ENCODE peak calls at places on chromosomes 2 and 18, in nine cellular contexts. X is cardiac muscle cell, I is H1, E is neural progenitor cell, P is neuronal stem cell, G is ovary, B is thyroid gland, L is fibroblast of lung, C is body of pancreas. K is an unnamed sample.

GRCh38 chr18:13101659-13101992 is 110.5 kb downstream of the CEP192 start:
- DNase-seq in X (no peak), I (no peak), E (no peak), P (no peak), G (no peak), B (no peak), L (no peak), C (no peak), K (no peak)

GRCh38 chr18:59704146-59704545 is 6.9 kb upstream of the CCBE1 start:
- DNase-seq in X (no peak), I (no peak), E (no peak), P (no peak), G (no peak), B (no peak), L (no peak), C (no peak), K (no peak)

GRCh38 chr2:45769786-45770576 is 118.5 kb downstream of the PRKCE start:
- DNase-seq in X (no peak), I (no peak), E (no peak), P (no peak), G (no peak), B (no peak), L (no peak), C (no peak), K (no peak)

GRCh38 chr2:13660231-13660630 is 943.5 kb downstream of the TRIB2 start:
- DNase-seq in X (no peak), I (no peak), E (no peak), P (no peak), G (no peak), B (no peak), L (no peak), C (no peak), K (no peak)

GRCh38 chr2:152047826-152048476 is 50.9 kb downstream of the CACNB4 start:
- DNase-seq in X (no peak), I (no peak), E (peak; percentile 45), P (no peak), G (no peak), B (peak; percentile 5), L (no peak), C (no peak), K (peak; percentile 35)

GRCh38 chr18:75140296-75140695 is 68.6 kb downstream of the PTGR3 start:
- DNase-seq in X (no peak), I (peak; percentile 19), E (no peak), P (no peak), G (no peak), B (no peak), L (no peak), C (no peak), K (no peak)

GRCh38 chr18:10033038-10033437 is 119.2 kb downstream of the VAPA start:
- DNase-seq in X (no peak), I (no peak), E (no peak), P (no peak), G (no peak), B (no peak), L (no peak), C (peak; percentile 86), K (no peak)

GRCh38 chr2:237708491-237708890 is 81.1 kb downstream of the LRRFIP1 start:
- DNase-seq in X (no peak), I (no peak), E (no peak), P (no peak), G (no peak), B (no peak), L (no peak), C (no peak), K (no peak)

GRCh38 chr2:78699696-78700095 is 325.8 kb upstream of the REG3G start:
- DNase-seq in X (no peak), I (no peak), E (no peak), P (no peak), G (no peak), B (no peak), L (peak; percentile 11), C (no peak), K (peak; percentile 24)

GRCh38 chr2:191233533-191233932 is 11.7 kb upstream of the MYO1B start:
- DNase-seq in X (no peak), I (no peak), E (no peak), P (no peak), G (no peak), B (no peak), L (no peak), C (no peak), K (no peak)

GRCh38 chr2:66874411-66874810 is 439.5 kb downstream of the MEIS1 start:
- DNase-seq in X (no peak), I (no peak), E (no peak), P (no peak), G (no peak), B (no peak), L (peak; percentile 78), C (no peak), K (peak; percentile 79)

GRCh38 chr2:45932278-45932975 is 281.0 kb downstream of the PRKCE start:
- DNase-seq in X (no peak), I (no peak), E (no peak), P (no peak), G (no peak), B (no peak), L (peak; percentile 89), C (no peak), K (no peak)

GRCh38 chr2:170218456-170218855 is 40.5 kb downstream of the MYO3B start:
- DNase-seq in X (no peak), I (no peak), E (no peak), P (no peak), G (no peak), B (no peak), L (no peak), C (no peak), K (no peak)

GRCh38 chr2:88452980-88453582 is 588 bp upstream of the FOXI3 start:
- DNase-seq in X (peak; percentile 22), I (peak; percentile 58), E (peak; percentile 64), P (no peak), G (no peak), B (no peak), L (peak; percentile 4), C (no peak), K (no peak)

GRCh38 chr18:31099490-31100230 is 2.6 kb downstream of the DSC2 start:
- DNase-seq in X (no peak), I (no peak), E (no peak), P (no peak), G (no peak), B (no peak), L (no peak), C (no peak), K (no peak)

GRCh38 chr2:25960920-25961319 is 21.4 kb downstream of the KIF3C start:
- DNase-seq in X (no peak), I (no peak), E (no peak), P (no peak), G (no peak), B (peak; percentile 28), L (peak; percentile 54), C (no peak), K (peak; percentile 86)

GRCh38 chr2:88600038-88600465 is 27.2 kb downstream of the EIF2AK3 start:
- DNase-seq in X (peak; percentile 37), I (no peak), E (peak; percentile 40), P (peak; percentile 35), G (no peak), B (peak; percentile 6), L (peak; percentile 99), C (peak; percentile 86), K (peak; percentile 73)

GRCh38 chr18:42086288-42086687 is 131.3 kb downstream of the PIK3C3 start:
- DNase-seq in X (no peak), I (no peak), E (no peak), P (no peak), G (no peak), B (no peak), L (peak; percentile 78), C (no peak), K (no peak)

DNA sequence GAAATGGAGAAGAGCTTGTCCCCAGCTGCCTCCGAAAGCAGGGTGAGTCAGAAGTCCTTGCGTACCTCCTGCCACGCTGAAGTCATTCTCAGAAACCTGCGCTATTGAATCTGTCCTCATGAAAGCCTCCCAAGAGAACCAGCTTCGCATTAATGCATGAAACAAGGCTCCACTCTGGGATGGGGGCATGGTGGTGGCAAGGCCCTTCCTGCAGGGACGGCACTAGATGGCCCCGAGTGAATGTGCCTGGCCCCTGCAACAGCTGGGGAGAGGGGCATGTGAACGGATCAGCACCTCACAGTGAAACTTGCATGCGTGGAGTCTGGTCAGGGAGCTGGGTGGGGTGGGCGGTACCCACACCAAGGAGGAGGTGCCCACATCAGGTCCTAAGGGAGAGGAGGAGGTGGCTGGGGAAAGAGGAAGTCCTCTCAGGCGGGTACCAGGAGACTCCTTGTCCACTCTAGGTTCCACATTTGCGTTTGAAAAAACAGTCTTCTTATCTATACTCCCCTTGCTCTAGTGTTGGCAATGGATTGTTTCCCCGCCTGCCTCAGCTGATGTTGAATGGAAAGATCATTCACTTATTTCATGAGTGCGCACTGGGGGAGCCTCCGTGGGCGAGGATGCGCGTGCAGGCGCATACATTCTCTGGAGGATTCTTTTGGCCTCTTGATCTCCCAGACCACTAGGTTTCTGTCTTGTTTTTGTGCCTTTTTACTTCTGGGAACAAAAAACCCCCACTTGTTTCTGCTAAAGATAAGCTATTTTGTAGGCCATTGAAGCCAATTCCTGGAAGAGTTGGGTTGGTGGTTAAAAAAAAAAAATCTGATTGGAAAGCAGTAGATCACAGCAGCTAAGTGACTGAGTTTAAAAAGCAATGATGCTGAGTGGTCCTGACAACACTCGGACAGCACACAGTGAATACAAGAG is 104.8 kb downstream of the KLHL29 start:
- DNase-seq in X (no peak), I (no peak), E (no peak), P (no peak), G (no peak), B (no peak), L (peak; percentile 25), C (no peak), K (no peak)
- H3K9me3 ChIP-seq in X (no peaks in the 10 kb centered on the region), I (no peaks in the 10 kb centered on the region), E (no peaks in the 10 kb centered on the region), P (no peaks in the 10 kb centered on the region), G (no peaks in the 10 kb centered on the region), B (no peaks in the 10 kb centered on the region), L (no peaks in the 10 kb centered on the region), C (no peaks in the 10 kb centered on the region), K (no peaks in the 10 kb centered on the region)

GRCh38 chr2:194079989-194080388 is 1577.0 kb upstream of the SLC39A10 start:
- DNase-seq in X (no peak), I (no peak), E (no peak), P (no peak), G (no peak), B (no peak), L (no peak), C (no peak), K (no peak)
- H3K4me1 ChIP-seq in X (no peaks in the 10 kb centered on the region), I (no peaks in the 10 kb centered on the region), E (no peaks in the 10 kb centered on the region), P (no peaks in the 10 kb centered on the region), G (no peaks in the 10 kb centered on the region), B (no peaks in the 10 kb centered on the region), L (no peaks in the 10 kb centered on the region), C (no peaks in the 10 kb centered on the region), K (no peaks in the 10 kb centered on the region)

GRCh38 chr18:56067216-56067611 is 479.2 kb upstream of the TCF4 start:
- DNase-seq in X (no peak), I (no peak), E (no peak), P (no peak), G (no peak), B (no peak), L (no peak), C (no peak), K (no peak)
- H3K9me3 ChIP-seq in X (peaks cover 5% of the 10 kb centered on the region), I (no peaks in the 10 kb centered on the region), E (no peaks in the 10 kb centered on the region), P (no peaks in the 10 kb centered on the region), G (no peaks in the 10 kb centered on the region), B (no peaks in the 10 kb centered on the region), L (no peaks in the 10 kb centered on the region), C (no peaks in the 10 kb centered on the region), K (no peaks in the 10 kb centered on the region)

DNA sequence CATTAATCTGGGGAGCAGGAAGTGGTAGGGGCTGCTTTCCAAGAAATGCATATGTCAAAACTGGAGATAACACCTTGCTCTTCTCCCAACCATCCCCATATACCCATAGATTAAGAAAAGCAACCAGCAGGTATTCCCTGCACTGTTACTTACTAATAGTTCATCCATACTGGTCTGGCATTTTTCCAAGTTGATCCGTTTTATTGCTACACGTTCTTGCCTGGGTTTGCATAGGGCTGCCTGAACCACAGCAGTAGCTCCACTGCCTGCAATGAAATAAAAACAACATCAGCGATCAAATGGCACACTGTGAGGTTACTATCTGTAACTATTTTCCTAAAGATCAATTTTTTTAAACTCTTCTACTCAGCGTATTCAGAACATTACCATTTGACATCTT is 65.6 kb downstream of the STK39 start:
- DNase-seq in X (no peak), I (no peak), E (no peak), P (no peak), G (no peak), B (no peak), L (no peak), C (no peak), K (no peak)
- H3K4me1 ChIP-seq in X (peaks cover 31% of the 10 kb centered on the region), I (peaks cover 16% of the 10 kb centered on the region), E (peaks cover 90% of the 10 kb centered on the region), P (peaks cover 9% of the 10 kb centered on the region), G (peaks cover 5% of the 10 kb centered on the region), B (no peaks in the 10 kb centered on the region), L (peaks cover 7% of the 10 kb centered on the region), C (peaks cover 63% of the 10 kb centered on the region), K (peaks cover 23% of the 10 kb centered on the region)